ENCODE peak calls at places on chromosome X, in seven cellular contexts. F is esophagus muscularis mucosa, W is neural crest cell, O is fibroblast of pulmonary artery, U is glutamatergic neuron, S is mammary epithelial cell, D is mucosa of descending colon. J is an unnamed sample.

GRCh38 chrX:793216-793770 is 162.7 kb downstream of the SHOX start:
- DNase-seq in F (no peak), D (no peak), O (no peak), U (no peak), S (no peak), W (no peak), J (no peak)

GRCh38 chrX:86806786-86807185 is 658.5 kb downstream of the DACH2 start:
- DNase-seq in F (no peak), W (peak), S (peak), O (no peak), D (no peak), U (no peak), J (peak)

GRCh38 chrX:69124108-69124507 is 41.1 kb downstream of the PJA1 start:
- DNase-seq in U (no peak), O (peak), W (no peak), D (no peak), S (no peak), F (no peak), J (no peak)

GRCh38 chrX:18984381-18985185 is 669 bp upstream of the PHKA2 start:
- DNase-seq in S (peak), F (peak), O (peak), D (peak), W (peak), U (peak), J (peak)

GRCh38 chrX:148412006-148412405 is 88.4 kb upstream of the AFF2 start:
- DNase-seq in U (no peak), F (no peak), O (no peak), D (no peak), S (peak), W (no peak), J (no peak)

GRCh38 chrX:102858826-102859627 is 78.0 kb upstream of the RAB40AL start:
- DNase-seq in U (peak), W (no peak), S (no peak), F (no peak), D (peak), O (no peak), J (no peak)

GRCh38 chrX:16610121-16610565 is 39.8 kb upstream of the S100G start:
- DNase-seq in F (no peak), U (no peak), O (peak), D (no peak), W (no peak), S (peak), J (no peak)

GRCh38 chrX:97850911-97851310 is 967.2 kb downstream of the RPA4 start:
- DNase-seq in S (no peak), F (no peak), W (no peak), U (no peak), D (no peak), O (no peak), J (no peak)

GRCh38 chrX:101749436-101749835 is 89.8 kb upstream of the ARMCX2 start:
- DNase-seq in S (no peak), W (no peak), O (no peak), D (no peak), U (no peak), F (no peak), J (no peak)

GRCh38 chrX:141405878-141406492 is 163.7 kb upstream of the SPANXC start:
- DNase-seq in F (no peak), D (no peak), U (no peak), W (no peak), O (peak), S (peak), J (no peak)

GRCh38 chrX:153004780-153005179 is 10.9 kb upstream of the PNMA5 start:
- DNase-seq in U (no peak), D (no peak), S (no peak), W (no peak), F (peak), O (no peak), J (no peak)

GRCh38 chrX:150036641-150037040 is 98.3 kb upstream of the EOLA2 start:
- DNase-seq in S (peak), O (no peak), W (no peak), U (no peak), F (no peak), D (no peak), J (no peak)

GRCh38 chrX:118530537-118530936 is 34.9 kb downstream of the DOCK11 start:
- DNase-seq in W (no peak), S (no peak), O (peak), D (no peak), U (no peak), F (no peak), J (no peak)

GRCh38 chrX:67545772-67546495 is 2.1 kb downstream of the AR start:
- DNase-seq in O (peak), D (peak), U (peak), F (no peak), S (no peak), W (peak), J (peak)

GRCh38 chrX:37817176-37817575 is 30.2 kb downstream of the DYNLT3 start:
- DNase-seq in W (no peak), U (no peak), S (no peak), F (no peak), D (no peak), O (no peak), J (no peak)

GRCh38 chrX:153336128-153336894 is 2.4 kb downstream of the ZNF275 start:
- DNase-seq in U (no peak), F (no peak), S (peak), D (no peak), W (no peak), O (no peak), J (peak)

GRCh38 chrX:41589634-41590270 is 99.0 kb upstream of the GPR34 start:
- DNase-seq in F (no peak), D (no peak), W (no peak), U (no peak), S (no peak), O (peak), J (no peak)

GRCh38 chrX:77114501-77114900 is 332.7 kb upstream of the FGF16 start:
- DNase-seq in D (no peak), U (no peak), F (no peak), O (no peak), S (no peak), W (no peak), J (no peak)

GRCh38 chrX:132489256-132490085 is 633 bp upstream of the MBNL3 start:
- DNase-seq in D (peak), S (peak), W (peak), O (peak), F (no peak), U (peak), J (peak)

GRCh38 chrX:16239211-16239610 is 71.9 kb downstream of the MAGEB17 start:
- DNase-seq in W (no peak), S (peak), U (no peak), D (no peak), O (peak), F (no peak), J (no peak)

GRCh38 chrX:19670854-19671620 is 155.7 kb upstream of the MAP3K15 start:
- DNase-seq in W (no peak), D (peak), U (no peak), F (no peak), O (peak), S (peak), J (no peak)

GRCh38 chrX:38336538-38337240 is 9.4 kb upstream of the RPGR start:
- DNase-seq in D (peak), O (no peak), F (no peak), W (no peak), S (no peak), U (no peak), J (no peak)

GRCh38 chrX:96432647-96433046 is 252.0 kb upstream of the DIAPH2 start:
- DNase-seq in W (no peak), S (no peak), D (no peak), O (peak), U (no peak), F (no peak), J (no peak)

GRCh38 chrX:5117816-5118215 is 1110.9 kb downstream of the NLGN4X start:
- DNase-seq in D (no peak), S (no peak), W (no peak), F (no peak), U (no peak), O (no peak), J (no peak)

GRCh38 chrX:97363843-97364242 is 480.1 kb downstream of the RPA4 start:
- DNase-seq in D (no peak), S (no peak), F (no peak), O (no peak), W (no peak), U (no peak), J (no peak)

GRCh38 chrX:135420831-135421230 is 913 bp upstream of the SMIM10L2A start:
- DNase-seq in O (no peak), D (no peak), F (no peak), S (no peak), W (no peak), U (no peak), J (no peak)

GRCh38 chrX:153406011-153406410 is 4.9 kb upstream of the PNMA6E start:
- DNase-seq in O (no peak), D (no peak), S (no peak), U (no peak), W (no peak), F (no peak), J (no peak)

GRCh38 chrX:101668143-101668542 is 8.5 kb upstream of the ARMCX2 start:
- DNase-seq in U (no peak), S (no peak), D (no peak), O (no peak), F (no peak), W (no peak), J (no peak)

GRCh38 chrX:4661771-4662170 is 948.3 kb upstream of the PRKX start:
- DNase-seq in U (no peak), W (no peak), F (no peak), D (no peak), S (no peak), O (no peak), J (no peak)

GRCh38 chrX:69236641-69237040 is 71.4 kb upstream of the PJA1 start:
- DNase-seq in D (no peak), S (peak), F (no peak), O (no peak), U (no peak), W (no peak), J (no peak)

GRCh38 chrX:39823848-39824247 is 273.9 kb downstream of the BCOR start:
- DNase-seq in W (no peak), F (no peak), U (no peak), D (no peak), O (no peak), S (no peak), J (no peak)

GRCh38 chrX:15043538-15043937 is 170.3 kb downstream of the MOSPD2 start:
- DNase-seq in D (no peak), W (no peak), S (no peak), F (no peak), U (no peak), O (no peak), J (no peak)

GRCh38 chrX:31658360-31658759 is 586.5 kb upstream of the FTHL17 start:
- DNase-seq in F (no peak), D (no peak), W (no peak), O (peak), U (no peak), S (no peak), J (peak)

GRCh38 chrX:72306085-72306801 is 529 bp upstream of the CITED1 start:
- DNase-seq in D (no peak), U (peak), W (no peak), O (peak), F (no peak), S (no peak), J (no peak)

GRCh38 chrX:49627030-49627777 is 28.4 kb downstream of the GAGE1 start:
- DNase-seq in D (no peak), W (no peak), F (no peak), S (peak), U (no peak), O (no peak), J (no peak)

GRCh38 chrX:120751683-120752082 is 121.8 kb upstream of the C1GALT1C1 start:
- DNase-seq in F (no peak), D (no peak), W (no peak), O (no peak), U (no peak), S (no peak), J (no peak)

GRCh38 chrX:36357855-36358254 is 438.3 kb downstream of the CFAP47 start:
- DNase-seq in S (no peak), W (no peak), O (no peak), F (no peak), D (no peak), U (no peak), J (no peak)

DNA sequence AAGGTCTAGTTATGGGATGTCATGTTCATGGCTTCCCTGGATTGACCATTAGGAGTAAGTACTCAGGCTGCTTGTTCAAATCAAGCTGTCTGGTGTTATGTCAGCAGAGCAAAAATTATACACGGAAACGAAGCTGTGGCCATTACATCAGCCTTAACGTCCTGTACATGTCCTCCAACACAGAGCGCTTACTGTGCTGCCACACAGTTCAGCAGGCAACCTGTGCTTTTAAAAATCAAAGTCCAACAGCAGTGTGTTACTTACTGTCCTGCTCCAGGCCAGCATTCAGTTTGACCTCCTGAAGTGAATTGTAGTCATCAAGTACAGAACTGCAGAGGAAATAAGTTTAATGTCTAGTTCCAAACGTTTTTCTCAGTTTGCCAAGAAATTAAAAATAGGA is 46.0 kb downstream of the KLHL34 start:
- DNase-seq in D (no peak), F (no peak), S (no peak), O (no peak), U (no peak), W (no peak), J (no peak)
- TF ChIP-seq CTCF in D (no peak), F (no peak), S (no peak), O (no peak), U (no peak), W (no peak), J (no peak)

GRCh38 chrX:54920610-54921426 is at the start of gene TRO:
- DNase-seq in F (no peak), S (no peak), O (no peak), W (peak), U (peak), D (no peak), J (no peak)
- TF ChIP-seq CTCF in F (no peak), S (no peak), O (peak), W (peak), U (peak), D (no peak), J (no peak)

GRCh38 chrX:53684415-53685192 is 1.9 kb downstream of the HUWE1 start:
- DNase-seq in U (peak), D (no peak), S (no peak), F (no peak), O (no peak), W (no peak), J (no peak)

GRCh38 chrX:53678667-53679066 is 7.9 kb downstream of the HUWE1 start:
- DNase-seq in S (no peak), F (no peak), W (no peak), U (no peak), D (no peak), O (no peak), J (no peak)

GRCh38 chrX:53683556-53684414 is 2.7 kb downstream of the HUWE1 start:
- DNase-seq in S (peak), F (peak), W (peak), U (peak), D (peak), O (peak), J (peak)

GRCh38 chrX:53682885-53683555 is 3.5 kb downstream of the HUWE1 start:
- DNase-seq in F (no peak), U (peak), D (peak), O (peak), W (peak), S (peak), J (peak)

DNA sequence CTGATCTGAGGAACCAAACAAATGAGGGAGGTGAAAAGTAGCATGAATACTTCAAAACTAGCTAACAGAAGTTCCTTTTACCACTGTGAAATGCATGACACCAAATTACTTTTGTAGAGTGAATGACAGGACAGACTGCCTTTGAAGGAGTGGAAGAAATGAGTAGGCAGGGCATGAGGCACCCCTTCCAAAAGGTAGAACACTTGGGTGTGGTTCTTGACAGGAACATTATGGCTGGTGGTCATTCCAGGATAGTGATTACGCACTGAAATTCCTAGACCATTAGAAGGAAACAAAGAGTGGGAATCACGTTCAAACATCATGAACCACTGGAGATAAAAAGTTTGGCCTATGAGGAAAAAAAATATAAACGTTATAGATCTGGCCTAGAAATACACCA is 4.9 kb downstream of the HUWE1 start:
- DNase-seq in U (no peak), O (peak), W (no peak), F (no peak), D (no peak), S (peak), J (no peak)
- TF ChIP-seq CTCF in U (no peak), O (no peak), W (no peak), F (no peak), D (no peak), S (no peak), J (no peak)

GRCh38 chrX:115553171-115553570 is 7.8 kb upstream of the PLS3 start:
- DNase-seq in F (no peak), D (no peak), S (no peak), O (no peak), U (no peak), W (no peak), J (no peak)

GRCh38 chrX:115549008-115549407 is 12.0 kb upstream of the PLS3 start:
- DNase-seq in U (no peak), S (no peak), D (no peak), O (no peak), W (no peak), F (no peak), J (no peak)

GRCh38 chrX:115547448-115547847 is 13.5 kb upstream of the PLS3 start:
- DNase-seq in W (no peak), O (no peak), D (no peak), F (no peak), U (no peak), S (no peak), J (no peak)
- TF ChIP-seq CTCF in W (peak), O (no peak), D (no peak), F (no peak), U (no peak), S (peak), J (no peak)

GRCh38 chrX:117510453-117510852 is 606.2 kb downstream of the KLHL13 start:
- DNase-seq in W (no peak), D (peak), O (no peak), U (no peak), S (no peak), F (no peak), J (no peak)
- TF ChIP-seq CTCF in W (peak), D (no peak), O (no peak), U (no peak), S (peak), F (peak), J (no peak)